ENCODE peak calls at places on chromosomes 1 and 21, in ten cellular contexts. P, U, B, R, C, T, F, A, W and D are unnamed samples. For H3K4me1 and H3K9me3, the result is how much of the 10 kb centered on the place peaks cover.

GRCh38 chr1:59214764-59215208 is 82.1 kb upstream of the FGGY start:
- DNase-seq in A (no peak), T (no peak), W (no peak), U (no peak), R (peak), B (no peak), C (no peak), F (no peak), P (no peak), D (peak)

GRCh38 chr1:31216016-31216415 is 23.7 kb downstream of the NKAIN1 start:
- DNase-seq in R (no peak), T (no peak), B (peak), A (peak), C (peak), U (peak), P (no peak), F (peak), W (peak), D (no peak)

GRCh38 chr1:25797939-25798338 is 2.1 kb upstream of the SELENON start:
- DNase-seq in P (no peak), T (no peak), C (no peak), B (peak), R (peak), F (peak), W (no peak), U (no peak), A (peak), D (no peak)

GRCh38 chr1:228021526-228022030 is 14.8 kb downstream of the WNT3A start:
- DNase-seq in W (no peak), U (peak), T (no peak), R (no peak), A (no peak), B (peak), C (no peak), F (peak), P (no peak), D (peak)

GRCh38 chr1:247357781-247358211 is 26.1 kb upstream of the ZNF496 start:
- DNase-seq in B (no peak), U (no peak), F (peak), R (no peak), T (no peak), W (no peak), A (peak), C (no peak), P (no peak), D (no peak)

GRCh38 chr1:220556641-220557040 is 28.7 kb downstream of the MARK1 start:
- DNase-seq in A (no peak), W (no peak), P (no peak), R (no peak), F (no peak), C (no peak), B (no peak), T (no peak), U (no peak), D (no peak)

GRCh38 chr1:10561955-10562354 is 87.2 kb downstream of the PEX14 start:
- DNase-seq in B (no peak), U (no peak), C (no peak), T (no peak), R (peak), F (peak), A (no peak), P (peak), W (no peak), D (no peak)

GRCh38 chr1:196873385-196873784 is 14.5 kb upstream of the CFHR4 start:
- DNase-seq in F (no peak), A (no peak), P (no peak), B (no peak), R (no peak), C (no peak), T (no peak), U (no peak), W (no peak), D (no peak)

GRCh38 chr1:98005326-98006010 is 84.6 kb upstream of the DPYD start:
- DNase-seq in U (no peak), F (no peak), A (no peak), T (no peak), P (no peak), C (no peak), R (peak), B (no peak), W (no peak), D (no peak)

GRCh38 chr1:176033879-176034278 is 173.2 kb downstream of the COP1 start:
- DNase-seq in B (no peak), U (no peak), W (no peak), T (no peak), F (no peak), C (no peak), R (no peak), A (no peak), P (no peak), D (no peak)

GRCh38 chr21:45020629-45021427 is 53.6 kb upstream of the ADARB1 start:
- DNase-seq in U (no peak), T (no peak), B (peak), P (no peak), A (peak), W (no peak), R (no peak), C (peak), F (peak), D (peak)

GRCh38 chr1:193674292-193674944 is 488.0 kb upstream of the B3GALT2 start:
- DNase-seq in U (no peak), F (no peak), A (no peak), W (no peak), C (no peak), R (no peak), T (no peak), B (no peak), P (no peak), D (no peak)

GRCh38 chr1:48207536-48208075 is 14.9 kb upstream of the SLC5A9 start:
- DNase-seq in C (no peak), B (no peak), A (no peak), U (no peak), T (no peak), R (no peak), W (no peak), P (no peak), F (peak), D (no peak)

GRCh38 chr21:37710555-37711293 is 205.5 kb downstream of the KCNJ6 start:
- DNase-seq in R (no peak), A (no peak), F (no peak), P (no peak), U (no peak), C (no peak), W (no peak), B (no peak), T (no peak), D (no peak)

GRCh38 chr1:89536555-89537393 is 12.1 kb downstream of the LRRC8B start:
- DNase-seq in P (no peak), B (no peak), W (no peak), A (no peak), T (no peak), C (no peak), R (no peak), F (no peak), U (no peak), D (no peak)

GRCh38 chr1:66210653-66211052 is 323.3 kb upstream of the SGIP1 start:
- DNase-seq in W (no peak), A (no peak), C (no peak), F (no peak), R (no peak), U (no peak), B (no peak), P (no peak), T (no peak), D (no peak)

GRCh38 chr1:66214901-66215300 is 319.1 kb upstream of the SGIP1 start:
- DNase-seq in C (no peak), F (no peak), W (no peak), A (no peak), U (no peak), B (no peak), R (no peak), P (peak), T (peak), D (no peak)

GRCh38 chr1:66207484-66207883 is 326.5 kb upstream of the SGIP1 start:
- DNase-seq in C (no peak), U (no peak), T (no peak), F (no peak), W (no peak), P (no peak), R (peak), A (no peak), B (no peak), D (no peak)

GRCh38 chr1:66208631-66209030 is 325.3 kb upstream of the SGIP1 start:
- DNase-seq in A (no peak), U (no peak), T (no peak), P (no peak), W (no peak), C (no peak), R (no peak), B (no peak), F (no peak), D (no peak)

DNA sequence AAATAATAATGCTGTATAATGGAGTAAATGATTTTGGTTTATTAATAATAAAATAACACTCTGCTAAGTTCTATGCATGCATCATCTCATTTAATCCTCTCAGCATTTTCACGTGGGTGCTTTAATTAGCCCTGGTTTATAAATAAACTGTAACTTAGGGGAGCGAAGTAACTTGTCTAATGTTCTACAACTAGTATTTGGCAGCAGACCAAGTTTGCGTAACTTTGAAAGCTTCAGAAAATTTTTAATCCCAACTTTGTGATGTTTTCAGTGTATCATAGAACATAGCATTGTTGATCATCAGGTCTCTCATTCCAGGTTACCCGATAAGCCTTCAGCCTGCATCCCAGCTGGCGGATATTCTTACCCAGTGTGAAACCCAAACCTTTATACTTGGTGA is 322.4 kb upstream of the SGIP1 start:
- DNase-seq in F (no peak), B (no peak), W (no peak), U (no peak), A (no peak), T (no peak), R (no peak), P (no peak), C (no peak), D (no peak)
- H3K4me1 ChIP-seq in F (under half), B (under half), W (under half), U (under half), A (under half), T (under half), R (half or more), P (under half), C (under half), D (under half)

GRCh38 chr1:113250161-113250560 is 140.2 kb upstream of the MAGI3 start:
- DNase-seq in U (no peak), P (no peak), T (no peak), C (no peak), W (no peak), F (no peak), R (no peak), B (no peak), A (no peak), D (no peak)
- H3K4me3 ChIP-seq in U (no peak), P (no peak), T (no peak), C (no peak), W (no peak), F (no peak), R (no peak), B (no peak), A (no peak), D (no peak)

GRCh38 chr1:155648207-155649147 is 38.5 kb downstream of the MSTO1 start:
- DNase-seq in P (no peak), T (no peak), R (peak), U (no peak), A (peak), B (no peak), F (no peak), W (peak), C (no peak), D (peak)

GRCh38 chr1:155645024-155645423 is 35.0 kb downstream of the MSTO1 start:
- DNase-seq in R (no peak), T (no peak), F (no peak), B (no peak), C (no peak), W (no peak), U (no peak), A (peak), P (no peak), D (no peak)

GRCh38 chr1:155643230-155643629 is 33.2 kb downstream of the MSTO1 start:
- DNase-seq in B (no peak), P (no peak), C (no peak), F (no peak), A (no peak), R (no peak), T (no peak), W (no peak), U (no peak), D (no peak)

GRCh38 chr1:155646307-155646706 is 36.3 kb downstream of the MSTO1 start:
- DNase-seq in F (no peak), A (peak), U (no peak), P (no peak), W (no peak), C (peak), R (no peak), T (no peak), B (peak), D (no peak)

GRCh38 chr1:155645648-155646047 is 35.6 kb downstream of the MSTO1 start:
- DNase-seq in A (peak), R (no peak), U (no peak), W (no peak), P (no peak), B (peak), C (peak), T (no peak), F (no peak), D (peak)
- H3K9me3 ChIP-seq in A (under half), R (under half), U (under half), W (under half), P (under half), B (under half), C (under half), T (under half), F (under half), D (under half)

GRCh38 chr1:24020470-24020869 is 40.3 kb upstream of the SRSF10 start:
- DNase-seq in F (no peak), P (no peak), C (no peak), T (no peak), R (no peak), U (no peak), A (no peak), B (no peak), W (no peak), D (no peak)

GRCh38 chr1:24020032-24020431 is 39.9 kb upstream of the SRSF10 start:
- DNase-seq in B (no peak), C (no peak), T (no peak), F (no peak), W (no peak), R (no peak), P (no peak), A (no peak), U (no peak), D (peak)

GRCh38 chr1:24021403-24022266 is 41.5 kb upstream of the SRSF10 start:
- DNase-seq in W (no peak), C (peak), U (peak), F (no peak), T (no peak), P (no peak), R (no peak), A (peak), B (no peak), D (no peak)

GRCh38 chr1:24015226-24016210 is 35.4 kb upstream of the SRSF10 start:
- DNase-seq in B (no peak), A (no peak), F (no peak), T (no peak), P (no peak), C (no peak), U (no peak), R (no peak), W (no peak), D (no peak)

GRCh38 chr1:24018611-24019580 is 38.8 kb upstream of the SRSF10 start:
- DNase-seq in P (no peak), F (peak), W (peak), U (peak), C (peak), A (peak), B (peak), R (peak), T (no peak), D (peak)
- H3K4me1 ChIP-seq in P (under half), F (under half), W (under half), U (half or more), C (half or more), A (under half), B (half or more), R (half or more), T (under half), D (under half)

GRCh38 chr1:113978863-113979702 is at the start of gene OLFML3:
- DNase-seq in U (peak), W (peak), T (peak), A (peak), R (peak), C (peak), F (peak), B (peak), P (peak), D (peak)
- H3K4me3 ChIP-seq in U (peak), W (no peak), T (no peak), A (no peak), R (no peak), C (peak), F (peak), B (peak), P (no peak), D (peak)